ENCODE peak calls at places on chromosomes 1 and 21, in six cellular contexts. A is PC-9, W is upper lobe of left lung, E is IMR-90, G is lower lobe of right lung, I is neural progenitor cell. F is an unnamed sample.

GRCh38 chr21:31395268-31395667 is 51.2 kb upstream of the TIAM1 start:
- DNase-seq in A (no peak), W (no peak), E (no peak), G (no peak), I (no peak), F (no peak)

GRCh38 chr1:14516974-14517812 is 81.3 kb upstream of the KAZN start:
- DNase-seq in A (no peak), W (no peak), E (peak; percentile 92), G (no peak), I (no peak), F (no peak)

GRCh38 chr1:151171190-151171589 is 4.6 kb downstream of the TMOD4 start:
- DNase-seq in A (no peak), W (no peak), E (no peak), G (no peak), I (no peak), F (no peak)

GRCh38 chr1:24555591-24556413 is at the start of gene NCMAP:
- DNase-seq in A (no peak), W (peak; percentile 85), E (no peak), G (peak; percentile 82), I (peak; percentile 41), F (peak; percentile 53)

GRCh38 chr1:200207711-200208126 is 180.2 kb downstream of the NR5A2 start:
- DNase-seq in A (no peak), W (no peak), E (peak; percentile 76), G (no peak), I (no peak), F (no peak)

GRCh38 chr21:33666153-33666552 is 23.9 kb downstream of the ITSN1 start:
- DNase-seq in A (no peak), W (no peak), E (peak; percentile 16), G (no peak), I (no peak), F (no peak)

GRCh38 chr1:226110249-226111108 is 48.0 kb downstream of the H3-3A start:
- DNase-seq in A (peak; percentile 54), W (peak; percentile 64), E (peak; percentile 58), G (peak; percentile 77), I (peak; percentile 69), F (peak; percentile 56)

GRCh38 chr21:33971492-33972013 is 55.9 kb upstream of the ATP5PO start:
- DNase-seq in A (no peak), W (no peak), E (peak; percentile 22), G (no peak), I (peak; percentile 49), F (no peak)

GRCh38 chr1:246280551-246280950 is 226.5 kb downstream of the SMYD3 start:
- DNase-seq in A (no peak), W (no peak), E (peak; percentile 60), G (no peak), I (no peak), F (no peak)

GRCh38 chr1:206924549-206925115 is 2.9 kb upstream of the FCMR start:
- DNase-seq in A (no peak), W (no peak), E (no peak), G (no peak), I (no peak), F (no peak)

GRCh38 chr1:173603056-173603591 is at the start of gene SLC9C2:
- DNase-seq in A (no peak), W (peak; percentile 30), E (peak; percentile 17), G (no peak), I (no peak), F (no peak)

GRCh38 chr1:185512442-185512841 is 195.4 kb upstream of the IVNS1ABP start:
- DNase-seq in A (no peak), W (no peak), E (peak; percentile 29), G (no peak), I (no peak), F (no peak)

GRCh38 chr1:26373281-26373680 is 731 bp upstream of the ZNF683 start:
- DNase-seq in A (no peak), W (no peak), E (no peak), G (no peak), I (no peak), F (peak; percentile 26)

GRCh38 chr21:44708866-44709425 is 2.4 kb downstream of the TSPEAR start:
- DNase-seq in A (no peak), W (no peak), E (no peak), G (no peak), I (no peak), F (no peak)

GRCh38 chr1:229186373-229187056 is 84.4 kb upstream of the RAB4A start:
- DNase-seq in A (no peak), W (no peak), E (no peak), G (no peak), I (no peak), F (no peak)

GRCh38 chr1:238944028-238944427 is 442.3 kb upstream of the CHRM3 start:
- DNase-seq in A (no peak), W (no peak), E (no peak), G (no peak), I (no peak), F (no peak)

GRCh38 chr1:116408803-116409720 is 36.0 kb downstream of the ATP1A1 start:
- DNase-seq in A (no peak), W (no peak), E (no peak), G (no peak), I (no peak), F (no peak)

GRCh38 chr1:195965036-195965435 is 643.2 kb downstream of the KCNT2 start:
- DNase-seq in A (no peak), W (no peak), E (no peak), G (no peak), I (no peak), F (no peak)

GRCh38 chr1:88075813-88076212 is 608.3 kb upstream of the PKN2 start:
- DNase-seq in A (no peak), W (no peak), E (no peak), G (no peak), I (no peak), F (no peak)

GRCh38 chr1:201264072-201264471 is 19.2 kb upstream of the PKP1 start:
- DNase-seq in A (no peak), W (no peak), E (no peak), G (no peak), I (no peak), F (no peak)

GRCh38 chr1:148372731-148373130 is 110.4 kb downstream of the PPIAL4G start:
- DNase-seq in A (no peak), W (no peak), E (peak; percentile 44), G (no peak), I (no peak), F (peak; percentile 70)

GRCh38 chr1:12620142-12620865 is 2.3 kb upstream of the DHRS3 start:
- DNase-seq in A (no peak), W (no peak), E (no peak), G (no peak), I (no peak), F (peak; percentile 36)

GRCh38 chr1:2840036-2840809 is 38.7 kb upstream of the TTC34 start:
- DNase-seq in A (no peak), W (no peak), E (no peak), G (peak; percentile 22), I (no peak), F (peak; percentile 76)

GRCh38 chr1:29029652-29030051 is 94.1 kb downstream of the TMEM200B start:
- DNase-seq in A (no peak), W (no peak), E (no peak), G (no peak), I (no peak), F (no peak)

GRCh38 chr1:202860744-202861419 is 28.1 kb downstream of the RABIF start:
- DNase-seq in A (peak; percentile 94), W (peak; percentile 84), E (peak; percentile 33), G (peak; percentile 83), I (peak; percentile 85), F (no peak)

GRCh38 chr1:5915587-5916571 is 76.3 kb downstream of the NPHP4 start:
- DNase-seq in A (no peak), W (no peak), E (peak; percentile 65), G (no peak), I (peak; percentile 44), F (no peak)

GRCh38 chr21:33162436-33162921 is 67.3 kb upstream of the IFNAR2 start:
- DNase-seq in A (no peak), W (no peak), E (no peak), G (no peak), I (peak; percentile 73), F (no peak)

DNA sequence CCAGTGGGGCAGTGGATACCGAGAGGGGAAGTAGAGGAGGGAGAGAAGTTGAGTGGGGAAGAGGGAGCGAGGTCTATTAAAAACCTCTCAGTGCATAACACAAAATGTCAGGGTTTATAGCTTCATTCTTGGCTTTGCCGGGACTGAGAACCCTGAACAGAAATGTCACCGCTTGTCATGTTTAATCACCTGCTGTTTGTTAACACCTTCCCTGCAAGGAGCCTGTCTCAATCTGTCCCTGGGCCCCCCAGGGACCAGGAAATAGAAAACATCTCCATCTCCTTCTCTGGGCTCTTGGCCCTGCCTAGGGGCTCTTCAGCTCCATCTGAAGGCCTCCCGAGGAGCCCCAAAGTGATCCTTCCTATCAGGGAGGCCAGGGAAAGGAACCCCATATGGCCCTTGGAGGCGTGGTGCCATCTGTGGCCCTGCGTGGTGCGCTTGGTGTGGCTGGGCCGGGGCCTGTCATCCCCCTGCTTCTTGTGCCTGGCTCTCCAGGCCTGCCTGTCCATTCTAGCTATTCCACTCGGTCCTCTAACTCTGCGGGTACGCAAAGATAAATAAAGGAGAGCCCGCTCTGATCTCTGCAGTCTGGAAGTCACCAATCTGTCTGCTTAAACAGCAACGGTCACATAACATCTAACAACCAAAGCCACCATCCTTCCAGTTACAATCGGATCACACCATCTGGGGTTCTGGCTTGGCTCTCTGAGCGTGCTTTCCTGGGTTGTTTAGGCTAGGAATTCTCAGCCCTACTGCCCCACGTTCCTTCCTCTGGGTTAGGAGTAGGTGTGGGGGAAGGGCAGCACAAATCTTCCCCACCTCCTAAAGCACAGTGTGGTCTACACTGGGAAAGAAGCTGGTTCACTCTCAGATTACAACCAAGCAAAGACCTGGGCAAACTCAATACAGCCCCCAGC is 113.7 kb downstream of the CASZ1 start:
- DNase-seq in A (no peak), W (no peak), E (no peak), G (no peak), I (no peak), F (no peak)
- H3K4me1 ChIP-seq in A (peaks cover 23% of the 10 kb centered on the region), W (peaks cover 98% of the 10 kb centered on the region), E (peaks cover 11% of the 10 kb centered on the region), G (peaks cover 96% of the 10 kb centered on the region), I (peaks cover 79% of the 10 kb centered on the region), F (no peaks in the 10 kb centered on the region)

GRCh38 chr1:165647970-165648369 is 16.9 kb downstream of the MGST3 start:
- DNase-seq in A (no peak), W (no peak), E (peak; percentile 29), G (no peak), I (no peak), F (no peak)
- H3K9me3 ChIP-seq in A (no peaks in the 10 kb centered on the region), W (no peaks in the 10 kb centered on the region), E (no peaks in the 10 kb centered on the region), G (no peaks in the 10 kb centered on the region), I (no peaks in the 10 kb centered on the region), F (no peaks in the 10 kb centered on the region)

GRCh38 chr1:181179279-181179979 is 90.9 kb downstream of the IER5 start:
- DNase-seq in A (no peak), W (no peak), E (no peak), G (no peak), I (no peak), F (no peak)
- TF ChIP-seq CTCF in A (no peak), W (no peak), E (no peak), G (no peak), I (no peak), F (no peak)

DNA sequence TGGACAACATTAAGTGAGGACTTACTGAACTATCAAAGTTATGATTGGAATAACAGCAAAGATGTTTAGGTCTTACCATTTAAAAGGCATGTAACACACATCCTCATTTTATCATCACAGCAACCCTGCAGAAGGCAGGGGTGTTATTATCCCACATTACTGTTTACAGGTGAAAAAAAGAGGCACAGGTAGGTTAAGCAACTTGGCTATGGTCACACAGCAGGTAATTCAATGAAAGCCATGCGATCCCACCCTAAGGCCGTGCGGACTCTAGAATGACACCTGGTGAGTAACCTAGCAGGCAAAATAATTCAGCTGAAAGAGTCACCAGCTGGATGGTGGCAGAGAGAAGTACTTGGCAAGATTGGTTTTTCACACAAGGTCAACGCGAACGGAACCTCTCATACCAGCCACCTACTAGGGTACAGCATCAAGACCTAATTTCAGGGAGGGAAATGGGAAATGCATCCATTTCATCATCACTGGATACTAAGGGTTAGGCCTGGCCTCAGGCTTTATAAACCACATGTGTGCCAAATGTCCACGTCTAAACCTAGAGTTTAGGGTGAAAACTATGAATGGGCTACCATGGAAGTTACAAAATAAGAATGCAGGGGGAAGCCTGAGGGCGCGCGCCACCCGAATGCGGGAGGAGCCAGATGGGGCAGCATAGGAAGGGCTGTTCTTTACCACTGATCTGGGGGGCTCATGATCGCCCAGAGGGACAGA is 85.3 kb downstream of the SLC66A1 start:
- DNase-seq in A (no peak), W (no peak), E (no peak), G (no peak), I (no peak), F (no peak)
- H3K4me1 ChIP-seq in A (no peaks in the 10 kb centered on the region), W (peaks cover 44% of the 10 kb centered on the region), E (peaks cover 44% of the 10 kb centered on the region), G (peaks cover 73% of the 10 kb centered on the region), I (peaks cover 44% of the 10 kb centered on the region), F (peaks cover 46% of the 10 kb centered on the region)